ENCODE peak calls at places on chromosomes 5 and 9, in five cellular contexts. One of them, this sample, is unnamed. For H3K27me3 and H3K4me1, the result is how much of the 10 kb centered on the place peaks cover.

GRCh38 chr9:132018957-132019405 is 60.7 kb downstream of the MED27 start:
- DNase-seq in heart right ventricle: peak
- DNase-seq in IMR-90: peak
- DNase-seq in cardiac muscle cell: peak
- DNase-seq in psoas muscle: no peak
- DNase-seq in this sample: no peak

GRCh38 chr5:126055348-126055729 is 367.9 kb upstream of the GRAMD2B start:
- DNase-seq in heart right ventricle: no peak
- DNase-seq in IMR-90: no peak
- DNase-seq in cardiac muscle cell: no peak
- DNase-seq in psoas muscle: no peak
- DNase-seq in this sample: no peak

GRCh38 chr9:124570942-124571666 is 63.9 kb upstream of the NR5A1 start:
- DNase-seq in heart right ventricle: no peak
- DNase-seq in IMR-90: no peak
- DNase-seq in cardiac muscle cell: no peak
- DNase-seq in psoas muscle: no peak
- DNase-seq in this sample: no peak

GRCh38 chr9:109771084-109771483 is 8.9 kb upstream of the PALM2AKAP2 start:
- DNase-seq in heart right ventricle: no peak
- DNase-seq in IMR-90: peak
- DNase-seq in cardiac muscle cell: peak
- DNase-seq in psoas muscle: no peak
- DNase-seq in this sample: no peak

GRCh38 chr9:129211686-129212085 is 33.6 kb upstream of the IER5L start:
- DNase-seq in heart right ventricle: no peak
- DNase-seq in IMR-90: no peak
- DNase-seq in cardiac muscle cell: no peak
- DNase-seq in psoas muscle: no peak
- DNase-seq in this sample: no peak

GRCh38 chr9:14433841-14434511 is 120.0 kb upstream of the NFIB start:
- DNase-seq in heart right ventricle: peak
- DNase-seq in IMR-90: peak
- DNase-seq in cardiac muscle cell: peak
- DNase-seq in psoas muscle: no peak
- DNase-seq in this sample: no peak

GRCh38 chr5:107365355-107366109 is 305.2 kb downstream of the EFNA5 start:
- DNase-seq in heart right ventricle: no peak
- DNase-seq in IMR-90: no peak
- DNase-seq in cardiac muscle cell: peak
- DNase-seq in psoas muscle: no peak
- DNase-seq in this sample: no peak

GRCh38 chr9:128124451-128124850 is 3.1 kb downstream of the PTGES2 start:
- DNase-seq in heart right ventricle: no peak
- DNase-seq in IMR-90: no peak
- DNase-seq in cardiac muscle cell: no peak
- DNase-seq in psoas muscle: peak
- DNase-seq in this sample: no peak

GRCh38 chr5:64165500-64166200 is at the start of gene RNF180:
- DNase-seq in heart right ventricle: peak
- DNase-seq in IMR-90: no peak
- DNase-seq in cardiac muscle cell: peak
- DNase-seq in psoas muscle: peak
- DNase-seq in this sample: no peak

GRCh38 chr5:127696688-127697087 is 6.5 kb upstream of the CCDC192 start:
- DNase-seq in heart right ventricle: no peak
- DNase-seq in IMR-90: peak
- DNase-seq in cardiac muscle cell: peak
- DNase-seq in psoas muscle: no peak
- DNase-seq in this sample: no peak

GRCh38 chr9:69758001-69758730 is 1.6 kb downstream of the PTAR1 start:
- DNase-seq in heart right ventricle: no peak
- DNase-seq in IMR-90: peak
- DNase-seq in cardiac muscle cell: peak
- DNase-seq in psoas muscle: no peak
- DNase-seq in this sample: no peak

GRCh38 chr5:103293719-103294118 is 35.2 kb downstream of the MACIR start:
- DNase-seq in heart right ventricle: no peak
- DNase-seq in IMR-90: no peak
- DNase-seq in cardiac muscle cell: peak
- DNase-seq in psoas muscle: no peak
- DNase-seq in this sample: no peak

GRCh38 chr9:77514886-77515711 is 133.0 kb downstream of the GNA14 start:
- DNase-seq in heart right ventricle: peak
- DNase-seq in IMR-90: no peak
- DNase-seq in cardiac muscle cell: peak
- DNase-seq in psoas muscle: no peak
- DNase-seq in this sample: no peak

GRCh38 chr5:35209862-35210261 is 20.4 kb downstream of the PRLR start:
- DNase-seq in heart right ventricle: no peak
- DNase-seq in IMR-90: no peak
- DNase-seq in cardiac muscle cell: no peak
- DNase-seq in psoas muscle: no peak
- DNase-seq in this sample: no peak

GRCh38 chr5:33523208-33523771 is 82.5 kb downstream of the TARS1 start:
- DNase-seq in heart right ventricle: no peak
- DNase-seq in IMR-90: no peak
- DNase-seq in cardiac muscle cell: no peak
- DNase-seq in psoas muscle: no peak
- DNase-seq in this sample: no peak

GRCh38 chr5:166883016-166883415 is 1408.4 kb upstream of the WWC1 start:
- DNase-seq in heart right ventricle: no peak
- DNase-seq in IMR-90: no peak
- DNase-seq in cardiac muscle cell: peak
- DNase-seq in psoas muscle: no peak
- DNase-seq in this sample: no peak

GRCh38 chr5:84274585-84275468 is 109.9 kb downstream of the EDIL3 start:
- DNase-seq in heart right ventricle: peak
- DNase-seq in IMR-90: peak
- DNase-seq in cardiac muscle cell: peak
- DNase-seq in psoas muscle: no peak
- DNase-seq in this sample: no peak

GRCh38 chr5:51389582-51390463 is 6.6 kb downstream of the ISL1 start:
- DNase-seq in heart right ventricle: no peak
- DNase-seq in IMR-90: no peak
- DNase-seq in cardiac muscle cell: no peak
- DNase-seq in psoas muscle: no peak
- DNase-seq in this sample: no peak

GRCh38 chr9:119453490-119453911 is 84.3 kb upstream of the BRINP1 start:
- DNase-seq in heart right ventricle: no peak
- DNase-seq in IMR-90: no peak
- DNase-seq in cardiac muscle cell: no peak
- DNase-seq in psoas muscle: no peak
- DNase-seq in this sample: no peak

GRCh38 chr5:63959177-63959982 is 2.9 kb downstream of the HTR1A start:
- DNase-seq in heart right ventricle: no peak
- DNase-seq in IMR-90: no peak
- DNase-seq in cardiac muscle cell: peak
- DNase-seq in psoas muscle: no peak
- DNase-seq in this sample: no peak

DNA sequence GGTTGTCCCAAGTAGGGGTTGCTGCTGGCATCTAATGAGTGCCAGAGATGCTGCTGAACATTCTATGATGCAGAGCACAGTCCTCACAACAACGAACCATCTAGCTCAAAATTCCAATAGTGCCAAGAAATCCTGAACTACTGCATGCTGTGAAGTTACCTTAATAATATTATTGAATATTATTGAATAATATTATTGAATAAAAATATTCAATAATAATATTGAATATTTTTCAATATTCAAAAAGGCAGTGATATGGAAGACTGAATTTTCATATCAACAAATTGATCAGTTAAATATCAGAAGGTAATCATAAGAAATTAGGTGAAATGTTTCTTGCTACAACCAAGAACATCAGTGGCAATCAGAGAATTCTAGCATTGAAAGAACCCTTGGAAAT is 2.8 kb downstream of the HTR4 start:
- DNase-seq in heart right ventricle: no peak
- DNase-seq in IMR-90: no peak
- DNase-seq in cardiac muscle cell: no peak
- DNase-seq in psoas muscle: no peak
- DNase-seq in this sample: no peak
- H3K27me3 ChIP-seq in heart right ventricle: under half
- H3K27me3 ChIP-seq in IMR-90: under half
- H3K27me3 ChIP-seq in cardiac muscle cell: half or more
- H3K27me3 ChIP-seq in psoas muscle: under half
- H3K27me3 ChIP-seq in this sample: under half

GRCh38 chr9:120787906-120788305 is 5.3 kb downstream of the FBXW2 start:
- DNase-seq in heart right ventricle: no peak
- DNase-seq in IMR-90: no peak
- DNase-seq in cardiac muscle cell: no peak
- DNase-seq in psoas muscle: no peak
- DNase-seq in this sample: no peak

GRCh38 chr9:120791161-120791560 is 2.1 kb downstream of the FBXW2 start:
- DNase-seq in heart right ventricle: no peak
- DNase-seq in IMR-90: no peak
- DNase-seq in cardiac muscle cell: peak
- DNase-seq in psoas muscle: no peak
- DNase-seq in this sample: no peak

DNA sequence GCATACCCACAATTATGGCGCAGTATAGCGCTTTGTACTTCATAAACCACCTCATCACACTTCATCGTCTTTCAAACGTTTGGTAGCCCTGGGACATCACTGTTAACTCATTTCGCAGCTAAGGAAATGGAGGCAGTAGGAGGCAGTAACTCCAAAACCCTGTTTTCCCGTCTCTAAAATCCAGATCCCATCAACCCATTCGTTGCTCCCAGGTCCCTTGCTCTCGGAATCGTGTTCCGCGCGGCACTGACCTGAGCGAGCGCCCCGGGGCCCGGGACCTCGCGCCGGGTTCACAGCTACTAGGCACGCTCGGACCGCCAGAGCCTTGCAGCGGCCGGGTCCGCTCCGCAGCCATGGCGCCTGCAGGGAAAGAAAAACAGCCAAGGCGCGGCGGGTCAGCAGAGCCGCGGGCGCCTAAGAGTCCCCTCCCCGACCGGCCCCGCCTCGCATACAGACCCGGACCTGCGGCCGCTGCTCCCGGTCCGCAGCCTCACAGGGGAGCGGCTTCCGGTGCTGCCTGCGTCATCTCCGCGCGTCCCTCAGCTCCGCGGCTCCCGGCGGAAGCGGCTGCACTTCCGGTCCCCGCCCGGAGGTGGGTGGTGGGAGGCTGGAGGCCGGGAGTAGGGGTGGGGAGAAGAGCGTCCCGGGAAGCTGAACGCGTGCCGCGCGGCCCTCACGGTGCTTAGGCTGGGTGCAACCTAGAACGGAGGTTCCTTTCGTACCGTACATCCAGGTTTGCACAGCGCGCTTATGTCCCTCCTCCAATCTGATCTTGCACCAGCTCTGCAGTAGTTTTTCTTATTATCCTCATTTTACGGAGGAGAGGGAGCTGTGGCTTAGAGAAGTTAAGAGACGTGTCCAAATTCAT is at the start of gene FBXW2:
- DNase-seq in heart right ventricle: peak
- DNase-seq in IMR-90: peak
- DNase-seq in cardiac muscle cell: peak
- DNase-seq in psoas muscle: peak
- DNase-seq in this sample: peak
- H3K4me1 ChIP-seq in heart right ventricle: under half
- H3K4me1 ChIP-seq in IMR-90: under half
- H3K4me1 ChIP-seq in cardiac muscle cell: under half
- H3K4me1 ChIP-seq in psoas muscle: under half
- H3K4me1 ChIP-seq in this sample: under half

GRCh38 chr9:136190656-136191548 is 14.0 kb downstream of the LHX3 start:
- DNase-seq in heart right ventricle: no peak
- DNase-seq in IMR-90: no peak
- DNase-seq in cardiac muscle cell: no peak
- DNase-seq in psoas muscle: no peak
- DNase-seq in this sample: no peak
- H3K27me3 ChIP-seq in heart right ventricle: half or more
- H3K27me3 ChIP-seq in IMR-90: half or more
- H3K27me3 ChIP-seq in cardiac muscle cell: half or more
- H3K27me3 ChIP-seq in psoas muscle: half or more
- H3K27me3 ChIP-seq in this sample: under half

GRCh38 chr9:133114451-133114885 is 6.6 kb downstream of the RALGDS start:
- DNase-seq in heart right ventricle: peak
- DNase-seq in IMR-90: peak
- DNase-seq in cardiac muscle cell: no peak
- DNase-seq in psoas muscle: peak
- DNase-seq in this sample: no peak

GRCh38 chr9:133115604-133116345 is 5.3 kb downstream of the RALGDS start:
- DNase-seq in heart right ventricle: no peak
- DNase-seq in IMR-90: peak
- DNase-seq in cardiac muscle cell: no peak
- DNase-seq in psoas muscle: peak
- DNase-seq in this sample: no peak

GRCh38 chr9:133113928-133114351 is 7.1 kb downstream of the RALGDS start:
- DNase-seq in heart right ventricle: peak
- DNase-seq in IMR-90: peak
- DNase-seq in cardiac muscle cell: no peak
- DNase-seq in psoas muscle: peak
- DNase-seq in this sample: no peak

GRCh38 chr9:133116346-133117231 is 4.5 kb downstream of the RALGDS start:
- DNase-seq in heart right ventricle: no peak
- DNase-seq in IMR-90: no peak
- DNase-seq in cardiac muscle cell: no peak
- DNase-seq in psoas muscle: peak
- DNase-seq in this sample: no peak

DNA sequence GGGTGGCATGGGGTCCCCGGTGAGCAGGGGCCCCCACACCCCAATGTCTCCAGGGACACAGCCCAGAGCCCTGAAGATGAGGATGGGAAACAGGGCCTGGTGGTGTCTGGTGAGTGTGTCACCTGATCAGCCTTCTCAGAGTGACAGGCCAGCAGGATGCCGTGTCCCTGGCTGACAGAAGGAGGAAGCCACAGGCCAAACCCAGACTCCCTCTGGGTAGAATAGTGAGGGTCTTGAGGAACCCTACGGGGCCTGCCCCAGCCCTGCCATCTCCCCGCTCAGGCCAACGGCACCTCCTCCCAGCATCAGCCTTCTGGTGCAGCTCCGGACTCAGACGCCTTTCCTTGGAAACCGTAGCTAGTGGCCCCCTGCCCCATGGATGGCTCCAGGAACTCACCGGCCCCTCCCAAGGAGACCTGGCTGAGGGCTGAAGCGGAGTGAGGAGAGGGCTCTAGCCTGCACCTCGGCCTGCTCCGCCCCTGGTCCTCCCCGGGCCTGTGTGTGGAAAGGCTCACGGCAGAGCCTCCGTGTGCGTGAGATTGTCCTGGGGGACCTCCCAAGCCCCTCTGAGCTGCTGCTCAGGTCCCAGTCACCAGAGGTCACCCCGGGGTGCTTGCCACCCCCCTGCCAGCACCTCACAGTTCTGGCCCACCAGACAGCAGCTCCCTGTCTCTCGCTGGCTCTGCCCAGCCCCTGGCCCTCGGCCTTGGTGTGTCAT is 6.0 kb downstream of the RALGDS start:
- DNase-seq in heart right ventricle: no peak
- DNase-seq in IMR-90: no peak
- DNase-seq in cardiac muscle cell: no peak
- DNase-seq in psoas muscle: peak
- DNase-seq in this sample: no peak
- H3K4me1 ChIP-seq in heart right ventricle: half or more
- H3K4me1 ChIP-seq in IMR-90: under half
- H3K4me1 ChIP-seq in cardiac muscle cell: under half
- H3K4me1 ChIP-seq in psoas muscle: half or more
- H3K4me1 ChIP-seq in this sample: half or more